ENCODE peak calls at places on chromosomes 6 and 20, in five cellular contexts. V is tibial artery, X is lung, W is brain microvascular endothelial cell, Z is cardiac muscle cell. M is an unnamed sample.

GRCh38 chr6:146767632-146768031 is 168.9 kb downstream of the ADGB start:
- DNase-seq in V (no peak), X (no peak), W (no peak), Z (no peak), M (no peak)

GRCh38 chr20:13692802-13693736 is 54.3 kb upstream of the TASP1 start:
- DNase-seq in V (no peak), X (no peak), W (no peak), Z (no peak), M (no peak)

GRCh38 chr20:10910535-10911239 is 236.9 kb upstream of the JAG1 start:
- DNase-seq in V (no peak), X (no peak), W (no peak), Z (peak; percentile 64), M (no peak)

GRCh38 chr6:75201901-75202672 is 3.8 kb downstream of the COL12A1 start:
- DNase-seq in V (peak; percentile 82), X (no peak), W (peak; percentile 5), Z (peak; percentile 60), M (peak; percentile 60)

GRCh38 chr6:41280658-41281057 is 5.8 kb downstream of the TREM1 start:
- DNase-seq in V (no peak), X (no peak), W (no peak), Z (no peak), M (no peak)

GRCh38 chr6:119025793-119026192 is 52.7 kb downstream of the FAM184A start:
- DNase-seq in V (no peak), X (no peak), W (no peak), Z (no peak), M (no peak)

GRCh38 chr20:768426-768978 is at the start of gene SLC52A3:
- DNase-seq in V (no peak), X (peak; percentile 71), W (no peak), Z (no peak), M (peak; percentile 52)

GRCh38 chr6:71527831-71528377 is 239.3 kb downstream of the OGFRL1 start:
- DNase-seq in V (no peak), X (no peak), W (no peak), Z (peak; percentile 76), M (no peak)

GRCh38 chr6:69337301-69337700 is 459.5 kb downstream of the LMBRD1 start:
- DNase-seq in V (no peak), X (no peak), W (no peak), Z (no peak), M (no peak)

GRCh38 chr6:69339163-69339550 is 457.7 kb downstream of the LMBRD1 start:
- DNase-seq in V (no peak), X (no peak), W (no peak), Z (no peak), M (no peak)

GRCh38 chr6:69343856-69344255 is 453.0 kb downstream of the LMBRD1 start:
- DNase-seq in V (no peak), X (no peak), W (no peak), Z (no peak), M (no peak)

DNA sequence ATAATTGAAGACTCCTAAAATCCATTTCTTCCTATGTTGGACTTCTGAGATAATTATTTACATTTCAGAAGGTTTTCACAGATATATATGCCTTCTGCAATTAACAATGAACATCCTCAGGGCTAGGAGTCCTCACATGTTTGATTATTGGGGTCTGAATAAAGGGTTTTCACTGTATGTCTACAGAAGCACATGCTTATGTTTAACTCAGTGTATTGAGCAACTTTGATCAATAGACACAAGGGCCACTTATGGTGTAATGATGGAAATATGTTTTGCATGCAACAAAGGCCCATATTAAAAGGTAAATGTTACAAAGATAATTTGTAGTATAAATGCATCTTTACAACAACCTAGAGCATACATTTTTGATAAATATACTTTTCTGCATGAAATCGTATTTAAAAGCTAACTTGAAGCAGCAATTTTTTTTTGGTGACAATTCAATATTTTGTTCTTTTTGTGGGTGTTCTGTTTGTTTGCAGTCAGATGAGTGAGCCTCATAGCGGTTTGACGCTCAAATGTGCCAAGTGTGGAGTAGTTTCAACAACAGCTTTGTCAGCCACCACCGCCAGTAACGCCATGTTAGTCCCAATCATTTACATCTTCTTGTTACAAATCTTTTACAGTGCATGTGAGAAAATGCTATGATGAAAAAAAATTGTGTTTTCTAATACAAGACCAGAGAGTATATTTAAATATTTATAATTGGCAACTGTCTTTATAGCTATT is 458.2 kb downstream of the LMBRD1 start:
- DNase-seq in V (no peak), X (no peak), W (no peak), Z (no peak), M (no peak)
- H3K27me3 ChIP-seq in V (no peaks in the 10 kb centered on the region), X (no peaks in the 10 kb centered on the region), W (no peaks in the 10 kb centered on the region), Z (no peaks in the 10 kb centered on the region), M (no peaks in the 10 kb centered on the region)

GRCh38 chr20:51275816-51276215 is 252.9 kb upstream of the KCNG1 start:
- DNase-seq in V (no peak), X (no peak), W (peak; percentile 52), Z (peak; percentile 81), M (no peak)

GRCh38 chr20:51275181-51275580 is 252.3 kb upstream of the KCNG1 start:
- DNase-seq in V (no peak), X (no peak), W (no peak), Z (no peak), M (no peak)

GRCh38 chr20:51280047-51280446 is 257.1 kb upstream of the KCNG1 start:
- DNase-seq in V (no peak), X (no peak), W (no peak), Z (no peak), M (no peak)

GRCh38 chr20:51277961-51278360 is 255.1 kb upstream of the KCNG1 start:
- DNase-seq in V (no peak), X (no peak), W (no peak), Z (no peak), M (no peak)

GRCh38 chr20:51276331-51276730 is 253.4 kb upstream of the KCNG1 start:
- DNase-seq in V (no peak), X (no peak), W (no peak), Z (no peak), M (no peak)
- H3K27me3 ChIP-seq in V (no peaks in the 10 kb centered on the region), X (no peaks in the 10 kb centered on the region), W (no peaks in the 10 kb centered on the region), Z (no peaks in the 10 kb centered on the region), M (no peaks in the 10 kb centered on the region)

DNA sequence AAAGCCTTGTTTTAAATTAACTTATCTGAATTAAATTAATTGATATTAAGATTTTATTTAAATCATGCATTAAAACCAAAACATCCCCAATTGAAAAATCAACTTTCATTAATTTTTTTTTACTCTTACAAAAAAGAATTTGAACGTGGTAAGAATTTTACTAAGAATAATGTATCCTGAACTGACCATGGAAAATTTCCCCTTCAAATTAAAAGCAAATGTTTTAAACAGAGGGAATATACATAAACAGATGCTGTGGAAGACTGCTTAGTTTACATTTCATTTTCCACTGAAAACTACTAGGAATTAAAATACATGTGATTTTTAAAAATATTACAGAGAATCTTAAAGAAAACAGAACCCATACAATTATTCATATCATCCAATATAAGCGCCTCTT is 2.3 kb downstream of the RNF24 start:
- DNase-seq in V (no peak), X (no peak), W (no peak), Z (no peak), M (no peak)
- H3K27me3 ChIP-seq in V (no peaks in the 10 kb centered on the region), X (no peaks in the 10 kb centered on the region), W (no peaks in the 10 kb centered on the region), Z (no peaks in the 10 kb centered on the region), M (no peaks in the 10 kb centered on the region)

DNA sequence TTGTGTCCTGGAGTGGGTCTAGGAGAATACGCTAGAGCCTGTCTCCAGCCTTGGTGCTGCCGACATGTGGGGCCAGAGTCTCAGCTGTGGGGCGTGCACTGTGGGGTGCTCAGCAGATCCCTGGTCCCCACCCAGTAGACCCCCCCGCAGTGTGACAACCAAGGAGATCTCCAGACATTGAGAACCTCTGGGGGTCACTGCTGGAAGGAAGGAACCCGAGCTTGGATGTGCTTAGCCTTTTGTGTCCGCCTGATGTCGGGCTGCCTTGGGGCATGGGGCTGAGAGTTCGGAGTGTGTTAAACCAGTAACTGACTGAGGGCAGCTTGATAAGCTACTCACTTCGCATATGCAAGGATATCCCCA is 367.1 kb downstream of the TAF4 start:
- DNase-seq in V (no peak), X (no peak), W (no peak), Z (no peak), M (no peak)
- H3K27me3 ChIP-seq in V (no peaks in the 10 kb centered on the region), X (no peaks in the 10 kb centered on the region), W (no peaks in the 10 kb centered on the region), Z (no peaks in the 10 kb centered on the region), M (no peaks in the 10 kb centered on the region)

DNA sequence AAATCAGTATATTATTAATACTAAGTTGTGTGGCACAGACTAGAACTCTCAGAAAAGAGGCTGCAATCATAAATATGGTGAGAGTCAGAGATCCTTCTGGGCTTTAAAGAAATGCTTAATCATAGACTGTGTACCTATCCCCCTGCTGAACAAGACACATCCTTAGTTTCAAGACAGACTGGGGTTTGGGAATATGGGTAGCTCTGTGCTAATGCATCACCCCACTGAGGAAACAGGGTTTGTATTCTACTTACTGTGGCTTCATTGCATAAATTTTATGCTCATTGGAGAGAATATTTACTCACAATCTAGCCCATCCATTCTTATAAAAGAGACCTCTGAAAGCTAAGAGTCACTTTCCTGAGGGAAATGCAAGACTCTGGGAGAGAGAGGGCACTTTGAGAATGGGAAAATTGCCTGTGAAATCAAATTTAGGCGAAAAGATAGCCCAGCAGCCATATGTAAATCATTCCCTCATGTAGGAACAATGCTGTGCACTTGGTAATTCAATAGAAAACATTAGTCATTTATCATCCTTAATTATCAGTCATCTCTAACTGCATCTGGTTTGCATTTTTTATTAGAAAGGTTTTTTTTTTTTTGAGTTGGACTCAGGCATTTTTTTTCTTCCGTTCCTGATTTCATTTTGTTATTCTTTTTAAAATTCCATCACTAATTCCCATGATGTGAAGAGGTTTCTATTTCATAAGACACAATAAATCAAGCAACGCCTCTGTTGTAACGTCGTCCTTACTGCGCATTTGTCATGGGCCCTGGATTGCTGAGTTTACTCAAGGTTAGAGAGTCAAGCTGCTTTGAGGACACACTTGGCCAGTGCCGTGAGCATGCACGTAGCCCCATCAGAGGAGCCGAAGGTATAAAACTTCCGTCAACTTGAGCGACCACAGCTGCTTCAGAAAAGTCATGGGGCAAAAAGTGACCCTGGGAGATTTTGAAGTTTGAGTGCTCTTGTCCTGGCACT is 91.8 kb downstream of the TRMT11 start:
- DNase-seq in V (no peak), X (no peak), W (no peak), Z (no peak), M (no peak)
- H3K27me3 ChIP-seq in V (no peaks in the 10 kb centered on the region), X (no peaks in the 10 kb centered on the region), W (no peaks in the 10 kb centered on the region), Z (no peaks in the 10 kb centered on the region), M (no peaks in the 10 kb centered on the region)

DNA sequence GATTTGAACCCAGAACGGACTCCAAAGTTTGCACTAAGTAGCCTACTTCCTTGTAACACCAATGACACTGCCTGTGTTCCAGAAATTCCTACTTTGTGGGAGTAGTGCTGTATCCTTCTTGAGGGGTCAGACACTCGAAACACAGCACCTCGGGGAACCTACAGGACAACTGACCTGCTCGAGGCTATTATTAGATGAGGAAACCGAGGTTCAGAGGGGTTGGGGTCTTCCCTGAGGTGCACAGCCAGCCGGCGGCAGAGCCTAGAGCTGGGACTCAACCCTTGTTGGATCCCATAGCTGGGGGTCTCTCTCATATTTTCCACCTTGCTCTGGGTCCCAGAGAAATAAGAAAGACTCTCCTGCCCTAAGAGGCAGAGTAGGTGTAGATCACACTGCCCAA is 89.8 kb upstream of the PTPN1 start:
- DNase-seq in V (no peak), X (no peak), W (no peak), Z (no peak), M (no peak)
- H3K27me3 ChIP-seq in V (no peaks in the 10 kb centered on the region), X (no peaks in the 10 kb centered on the region), W (no peaks in the 10 kb centered on the region), Z (no peaks in the 10 kb centered on the region), M (no peaks in the 10 kb centered on the region)

M was measured in pancreas.